ENCODE peak calls at places on chromosomes 13 and 19, in four cellular contexts. N is AG04450, X is stomach, F is lower lobe of right lung. C is an unnamed sample.

GRCh38 chr19:16417660-16418596 is 53.8 kb downstream of the EPS15L1 start:
- DNase-seq in N (no peak), X (peak; percentile 75), F (peak; percentile 81), C (no peak)

GRCh38 chr19:48249502-48250014 is 6.2 kb downstream of the CARD8 start:
- DNase-seq in N (no peak), X (peak; percentile 41), F (peak; percentile 75), C (no peak)

GRCh38 chr19:17872251-17873001 is 681 bp downstream of the SLC5A5 start:
- DNase-seq in N (no peak), X (no peak), F (no peak), C (no peak)

GRCh38 chr13:113155982-113156655 is 2.3 kb upstream of the PROZ start:
- DNase-seq in N (no peak), X (no peak), F (no peak), C (no peak)

GRCh38 chr13:114222461-114222968 is 12.2 kb upstream of the CDC16 start:
- DNase-seq in N (no peak), X (no peak), F (no peak), C (no peak)

GRCh38 chr19:43527860-43528622 is 1.0 kb upstream of the ETHE1 start:
- DNase-seq in N (no peak), X (no peak), F (no peak), C (no peak)

GRCh38 chr19:45069056-45069455 is 7.2 kb downstream of the ZNF296 start:
- DNase-seq in N (no peak), X (peak; percentile 82), F (no peak), C (no peak)

GRCh38 chr19:48466571-48467325 is 2.4 kb upstream of the CYTH2 start:
- DNase-seq in N (peak; percentile 15), X (no peak), F (no peak), C (no peak)

GRCh38 chr13:112688560-112689497 is 1.0 kb upstream of the ATP11A start:
- DNase-seq in N (no peak), X (peak; percentile 40), F (peak; percentile 89), C (no peak)

GRCh38 chr19:3720533-3720917 is 12.3 kb downstream of the TJP3 start:
- DNase-seq in N (no peak), X (peak; percentile 81), F (no peak), C (no peak)

GRCh38 chr13:37074703-37075102 is 15.2 kb upstream of the SUPT20H start:
- DNase-seq in N (no peak), X (no peak), F (no peak), C (no peak)

GRCh38 chr19:30719189-30719990 is 347.2 kb downstream of the ZNF536 start:
- DNase-seq in N (no peak), X (peak; percentile 62), F (peak; percentile 64), C (no peak)

GRCh38 chr13:31409678-31410356 is 210.0 kb downstream of the B3GLCT start:
- DNase-seq in N (no peak), X (no peak), F (no peak), C (no peak)

DNA sequence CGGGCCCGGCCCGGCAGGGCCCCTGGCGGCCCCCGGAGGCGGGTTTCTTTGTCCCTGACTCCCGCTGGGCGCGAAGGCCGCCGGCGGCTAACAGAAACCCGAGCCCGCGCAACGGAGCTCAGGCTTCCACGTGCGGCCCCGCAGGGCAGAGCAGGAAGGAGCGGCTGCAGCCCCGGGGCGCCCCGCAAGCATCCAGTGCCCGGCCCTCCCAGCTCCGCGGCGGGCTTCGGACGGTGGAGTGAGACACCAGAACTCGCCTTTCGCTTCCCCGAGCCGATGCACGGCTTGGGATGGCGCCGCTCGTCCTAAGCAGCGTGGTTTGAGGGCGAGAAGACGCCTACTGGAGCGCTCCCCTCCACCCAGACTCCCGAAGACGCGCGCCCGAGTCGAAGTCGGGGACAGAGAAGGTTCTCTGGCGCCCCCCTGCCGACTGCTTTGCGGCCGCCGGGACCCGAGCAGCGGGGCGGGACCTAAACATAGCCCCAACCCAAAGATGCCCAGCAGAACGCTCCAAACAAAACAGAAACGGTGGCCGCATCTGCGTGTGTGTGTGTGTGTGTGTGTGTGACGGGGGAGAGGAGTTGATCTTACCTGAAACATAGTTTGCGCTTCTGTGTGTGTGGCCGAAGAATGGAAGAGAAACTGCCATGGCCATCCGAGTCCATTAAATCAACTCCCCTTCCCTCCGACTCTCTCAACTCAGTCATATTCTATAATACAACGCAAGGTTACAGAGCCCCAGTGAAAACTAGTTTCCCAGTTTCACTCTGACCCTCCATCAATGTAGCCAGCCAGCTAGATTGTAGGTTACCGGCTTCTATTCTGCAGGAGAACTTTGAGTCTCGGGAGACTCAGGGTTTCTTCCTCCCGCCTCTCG is 629 bp upstream of the FGF9 start:
- DNase-seq in N (no peak), X (peak; percentile 48), F (peak; percentile 62), C (no peak)
- TF ChIP-seq CTCF in N (peak; percentile 24), X (no peak), F (no peak), C (peak; percentile 11)

DNA sequence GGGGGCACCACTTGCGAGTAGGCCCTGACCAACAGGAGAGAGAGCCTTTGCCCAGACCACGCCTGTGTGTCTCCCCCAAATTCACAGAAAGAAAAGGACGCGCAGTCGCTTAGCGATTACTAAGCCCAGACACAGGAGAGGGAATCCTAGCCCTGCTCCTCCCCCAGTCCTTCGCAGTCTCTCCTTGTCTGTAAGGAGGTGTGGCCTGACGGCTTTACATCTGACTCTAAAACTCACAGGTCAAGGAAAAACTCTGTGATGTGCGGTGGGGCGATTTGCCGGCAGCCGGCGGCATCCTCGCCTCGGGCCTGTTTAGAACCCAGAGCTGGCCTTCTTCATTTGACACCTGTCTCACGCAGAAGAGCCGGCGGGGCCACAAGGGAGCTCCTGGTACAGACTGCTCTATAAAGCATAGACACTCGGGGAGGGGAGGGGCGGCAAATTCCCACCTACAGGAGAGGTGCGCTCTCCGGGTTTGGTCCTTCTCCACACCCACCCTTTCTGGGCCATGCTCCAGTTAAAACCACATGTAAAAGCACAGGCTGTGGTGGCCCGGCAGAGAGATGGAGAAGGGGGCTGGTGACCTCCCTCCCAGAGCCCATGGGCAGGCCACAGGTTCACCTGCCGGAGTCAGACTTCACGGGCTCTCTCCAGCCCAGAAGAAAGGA is 17.8 kb downstream of the GPR12 start:
- DNase-seq in N (no peak), X (no peak), F (no peak), C (no peak)
- TF ChIP-seq CTCF in N (no peak), X (no peak), F (no peak), C (no peak)

GRCh38 chr13:58191754-58192153 is 560.2 kb downstream of the PCDH17 start:
- DNase-seq in N (no peak), X (no peak), F (no peak), C (no peak)
- TF ChIP-seq CTCF in N (no peak), X (no peak), F (no peak), C (no peak)

DNA sequence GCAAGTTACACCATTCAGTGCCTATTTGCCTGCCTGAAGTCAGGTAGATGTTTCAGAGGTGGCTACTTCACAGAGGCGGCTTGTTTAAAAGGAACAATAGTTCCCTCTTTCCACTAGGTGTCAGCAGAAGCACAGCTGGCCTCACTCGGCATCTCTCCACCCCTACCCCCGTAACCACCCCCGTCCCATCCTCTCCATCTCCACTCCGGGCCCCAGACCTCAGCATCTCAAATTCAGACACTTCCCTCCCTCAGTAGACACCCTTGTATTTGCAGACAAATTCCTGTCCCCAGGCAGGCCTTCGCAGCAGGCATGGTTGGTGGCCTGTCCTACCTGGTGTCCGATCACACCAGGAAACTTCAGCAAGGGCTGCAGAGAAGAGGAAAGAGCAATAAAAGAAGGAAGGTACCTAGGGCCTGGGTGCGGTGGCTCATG is 9.1 kb upstream of the DPP9 start:
- DNase-seq in N (peak; percentile 26), X (peak; percentile 44), F (no peak), C (no peak)
- TF ChIP-seq CTCF in N (peak; percentile 82), X (peak; percentile 61), F (peak; percentile 62), C (peak; percentile 72)

GRCh38 chr19:55605637-55606470 is at the start of gene ZNF865:
- DNase-seq in N (peak; percentile 67), X (peak; percentile 77), F (peak; percentile 82), C (peak; percentile 69)

GRCh38 chr19:55603581-55604292 is 1.7 kb upstream of the ZNF865 start:
- DNase-seq in N (no peak), X (no peak), F (no peak), C (no peak)

GRCh38 chr19:55605207-55605636 is 225 bp upstream of the ZNF865 start:
- DNase-seq in N (peak; percentile 94), X (peak; percentile 99), F (peak; percentile 98), C (no peak)

GRCh38 chr19:55606817-55607216 is 1.4 kb downstream of the ZNF865 start:
- DNase-seq in N (no peak), X (no peak), F (no peak), C (no peak)

GRCh38 chr19:55606471-55606787 is 982 bp downstream of the ZNF865 start:
- DNase-seq in N (no peak), X (no peak), F (no peak), C (no peak)
- TF ChIP-seq CTCF in N (no peak), X (no peak), F (no peak), C (no peak)